ENCODE peak calls at places on chromosomes 7 and 10, in ten cellular contexts. C is testis; L is NCI-H748 treated with DMSO at 0.1 percent for 48 hours; E is stomach; R is stimulated activated CD4-positive, alpha-beta T cell treated with anti-CD3 and anti-CD28 coated beads, TNF-alpha, amount 100 ng/mL, for 1 hour; A is left kidney; O is IMR-90; Q is transverse colon; M is hypothalamus; Z is AG09319. J is an unnamed sample.

GRCh38 chr10:76141376-76141775 is 710.0 kb downstream of the LRMDA start:
- DNase-seq in R (no peak), E (no peak), O (no peak), Z (no peak), C (no peak), L (peak), A (no peak), Q (no peak), M (no peak), J (no peak)

GRCh38 chr10:74960670-74961069 is 134.3 kb downstream of the KAT6B start:
- DNase-seq in L (no peak), M (no peak), Q (no peak), O (no peak), A (no peak), Z (no peak), C (no peak), E (no peak), R (no peak), J (no peak)

GRCh38 chr10:15072358-15072757 is 16.2 kb downstream of the ACBD7 start:
- DNase-seq in E (no peak), O (no peak), C (no peak), Q (no peak), L (no peak), A (no peak), M (no peak), Z (no peak), R (no peak), J (no peak)

GRCh38 chr10:86269332-86269731 is 97.3 kb downstream of the GRID1 start:
- DNase-seq in E (peak), Z (no peak), R (no peak), C (peak), L (no peak), A (no peak), Q (no peak), O (no peak), M (no peak), J (no peak)

GRCh38 chr7:147412109-147412508 is 1178.5 kb upstream of the C7orf33 start:
- DNase-seq in C (no peak), M (no peak), A (no peak), E (no peak), O (no peak), Q (no peak), R (no peak), Z (no peak), L (no peak), J (no peak)

GRCh38 chr10:70753026-70753663 is 32.0 kb downstream of the TBATA start:
- DNase-seq in C (no peak), L (no peak), O (no peak), R (no peak), E (no peak), M (no peak), Z (no peak), A (no peak), Q (no peak), J (peak)

GRCh38 chr10:70928140-70928539 is 39.8 kb upstream of the PCBD1 start:
- DNase-seq in L (no peak), A (peak), Q (no peak), E (no peak), O (no peak), Z (no peak), C (no peak), R (no peak), M (no peak), J (no peak)

GRCh38 chr7:115911466-115911865 is 119.1 kb downstream of the TFEC start:
- DNase-seq in M (no peak), E (no peak), O (peak), C (no peak), Q (no peak), R (no peak), Z (no peak), A (no peak), L (no peak), J (no peak)

GRCh38 chr10:43155716-43156115 is 17.5 kb downstream of the CSGALNACT2 start:
- DNase-seq in O (no peak), M (no peak), C (no peak), Q (no peak), L (no peak), R (no peak), A (no peak), Z (no peak), E (no peak), J (no peak)

GRCh38 chr10:102775973-102776669 is 32.4 kb downstream of the WBP1L start:
- DNase-seq in Z (no peak), C (peak), A (peak), O (peak), L (no peak), Q (peak), R (no peak), E (peak), M (peak), J (peak)

GRCh38 chr10:128907155-128907554 is 559.9 kb upstream of the MGMT start:
- DNase-seq in A (no peak), R (no peak), Q (no peak), M (no peak), C (no peak), E (no peak), L (no peak), O (no peak), Z (no peak), J (no peak)

GRCh38 chr7:115869225-115869624 is 161.3 kb downstream of the TFEC start:
- DNase-seq in C (no peak), O (peak), E (no peak), L (no peak), A (no peak), Q (no peak), M (no peak), Z (peak), R (no peak), J (no peak)

GRCh38 chr7:16460789-16461465 is 4.6 kb downstream of the SOSTDC1 start:
- DNase-seq in M (no peak), E (no peak), O (no peak), A (no peak), Z (peak), R (no peak), C (no peak), L (no peak), Q (no peak), J (no peak)

GRCh38 chr7:24793982-24794648 is 36.9 kb upstream of the GSDME start:
- DNase-seq in L (peak), C (no peak), Q (no peak), R (no peak), Z (no peak), E (no peak), O (no peak), M (no peak), A (no peak), J (no peak)

GRCh38 chr7:38629621-38630020 is 1.6 kb downstream of the AMPH start:
- DNase-seq in R (no peak), C (no peak), M (no peak), A (peak), Q (no peak), Z (no peak), L (peak), O (peak), E (no peak), J (no peak)

GRCh38 chr7:17298840-17299476 is 506 bp downstream of the AHR start:
- DNase-seq in C (peak), A (peak), M (peak), Q (peak), Z (no peak), L (peak), E (peak), R (peak), O (peak), J (peak)

GRCh38 chr7:51472017-51472296 is 155.3 kb upstream of the COBL start:
- DNase-seq in O (no peak), C (no peak), R (no peak), Z (no peak), Q (no peak), A (peak), E (no peak), L (no peak), M (no peak), J (no peak)

GRCh38 chr7:33716581-33717477 is 188.5 kb upstream of the BMPER start:
- DNase-seq in O (peak), E (no peak), M (no peak), Z (no peak), A (peak), L (no peak), Q (no peak), R (no peak), C (no peak), J (no peak)

GRCh38 chr10:71597821-71598498 is 121.6 kb downstream of the C10orf105 start:
- DNase-seq in L (no peak), Z (no peak), E (no peak), C (peak), O (no peak), Q (peak), M (no peak), A (peak), R (no peak), J (no peak)

GRCh38 chr10:71222541-71223364 is 10.4 kb downstream of the UNC5B start:
- DNase-seq in Z (no peak), Q (no peak), O (peak), R (no peak), C (no peak), L (no peak), M (no peak), E (peak), A (peak), J (peak)

GRCh38 chr7:36348256-36348655 is 41.4 kb upstream of the ANLN start:
- DNase-seq in O (peak), Q (no peak), C (no peak), R (no peak), L (no peak), E (no peak), Z (peak), M (no peak), A (peak), J (no peak)

GRCh38 chr10:88582411-88582805 is 710 bp downstream of the RNLS start:
- DNase-seq in Z (no peak), E (no peak), R (no peak), L (no peak), C (no peak), M (no peak), O (no peak), Q (no peak), A (no peak), J (no peak)

GRCh38 chr10:69345402-69345801 is 67.1 kb downstream of the HK1 start:
- DNase-seq in R (no peak), O (no peak), C (no peak), Q (no peak), A (peak), M (no peak), L (no peak), Z (no peak), E (peak), J (no peak)

GRCh38 chr10:68231106-68231901 is 609 bp downstream of the ATOH7 start:
- DNase-seq in R (peak), O (peak), E (peak), A (peak), Q (peak), L (peak), M (peak), Z (no peak), C (peak), J (peak)

GRCh38 chr10:80411267-80411668 is 2.9 kb downstream of the PRXL2A start:
- DNase-seq in A (peak), Q (peak), Z (no peak), C (no peak), E (peak), M (no peak), O (no peak), L (no peak), R (no peak), J (peak)

GRCh38 chr7:1418505-1419309 is 40.6 kb downstream of the MICALL2 start:
- DNase-seq in R (no peak), C (peak), L (no peak), A (peak), E (no peak), Z (no peak), M (no peak), Q (no peak), O (peak), J (no peak)

GRCh38 chr7:8035647-8036518 is 67.3 kb downstream of the GLCCI1 start:
- DNase-seq in E (no peak), Q (no peak), L (peak), R (no peak), M (no peak), A (peak), O (peak), Z (no peak), C (no peak), J (no peak)

GRCh38 chr10:121853950-121854349 is 73.9 kb downstream of the ATE1 start:
- DNase-seq in C (no peak), L (no peak), O (no peak), Q (no peak), Z (no peak), R (no peak), E (no peak), M (no peak), A (no peak), J (no peak)

GRCh38 chr10:3500408-3500856 is 284.6 kb downstream of the KLF6 start:
- DNase-seq in O (peak), Q (peak), A (peak), L (peak), R (no peak), Z (no peak), M (peak), C (peak), E (no peak), J (peak)

GRCh38 chr10:44045020-44045419 is 339.9 kb downstream of the CXCL12 start:
- DNase-seq in E (no peak), L (no peak), Z (no peak), O (no peak), M (no peak), C (no peak), R (no peak), A (peak), Q (no peak), J (no peak)

GRCh38 chr10:68301790-68302502 is 29.9 kb upstream of the HNRNPH3 start:
- DNase-seq in O (peak), Z (peak), L (peak), E (no peak), R (no peak), A (peak), Q (no peak), M (no peak), C (no peak), J (no peak)

GRCh38 chr7:132402751-132403245 is 173.5 kb downstream of the PLXNA4 start:
- DNase-seq in L (no peak), A (no peak), E (no peak), Z (no peak), C (peak), M (peak), O (no peak), Q (no peak), R (no peak), J (no peak)